ENCODE peak calls at places on chromosome 12, in seven cellular contexts. R is lung microvascular endothelial cell; O is EH; L is activated CD8-positive, alpha-beta memory T cell treated with anti-CD3 and anti-CD28 coated beads, Interleukin-2, amount 50 U/mL, for 4 hours; Z is AG08396; Q is posterior cingulate gyrus; H is H54. N is an unnamed sample.

GRCh38 chr12:12715459-12716150 is 1.6 kb upstream of the CDKN1B start:
- DNase-seq in H (no peak), Q (no peak), R (peak), Z (no peak), O (no peak), L (no peak), N (no peak)

GRCh38 chr12:27245039-27245438 is 953 bp downstream of the STK38L start:
- DNase-seq in O (peak), L (no peak), R (peak), Z (no peak), H (no peak), Q (no peak), N (no peak)

GRCh38 chr12:63958876-63959275 is 114.4 kb downstream of the SRGAP1 start:
- DNase-seq in L (no peak), O (no peak), R (no peak), H (no peak), Q (no peak), Z (no peak), N (no peak)

GRCh38 chr12:112664569-112664968 is 127.0 kb upstream of the RPH3A start:
- DNase-seq in H (no peak), O (peak), L (no peak), Z (peak), Q (no peak), R (peak), N (peak)

GRCh38 chr12:69726922-69727321 is 11.7 kb upstream of the RAB3IP start:
- DNase-seq in Z (no peak), Q (no peak), O (no peak), H (no peak), R (no peak), L (no peak), N (no peak)

GRCh38 chr12:15497621-15498285 is 175.4 kb downstream of the PTPRO start:
- DNase-seq in O (no peak), L (no peak), H (no peak), Z (no peak), Q (no peak), R (no peak), N (no peak)

GRCh38 chr12:122834229-122834920 is 882 bp upstream of the HIP1R start:
- DNase-seq in O (peak), L (no peak), R (peak), H (peak), Q (peak), Z (peak), N (peak)

GRCh38 chr12:131097247-131098177 is 143.8 kb downstream of the ADGRD1 start:
- DNase-seq in L (peak), Z (no peak), Q (no peak), H (no peak), R (no peak), O (no peak), N (no peak)

GRCh38 chr12:68953536-68953935 is 20.6 kb upstream of the CPM start:
- DNase-seq in Z (no peak), Q (no peak), R (no peak), H (no peak), L (no peak), O (no peak), N (no peak)

GRCh38 chr12:69987453-69988102 is 162.6 kb downstream of the MYRFL start:
- DNase-seq in Z (peak), H (peak), Q (no peak), R (peak), O (peak), L (no peak), N (peak)

GRCh38 chr12:62866451-62867082 is 68.4 kb downstream of the PPM1H start:
- DNase-seq in Z (peak), L (no peak), R (peak), H (peak), Q (no peak), O (peak), N (peak)

GRCh38 chr12:79710707-79711483 is 20.1 kb upstream of the PAWR start:
- DNase-seq in R (no peak), H (no peak), L (no peak), Q (no peak), O (no peak), Z (no peak), N (no peak)

N was measured in NCI-H460.